ENCODE peak calls at places on chromosomes 2 and 18, in four cellular contexts. One of them, this sample, is unnamed.

GRCh38 chr2:168210898-168211570 is 36.4 kb downstream of the STK39 start:
- DNase-seq in IMR-90: peak
- DNase-seq in AG20443: peak
- DNase-seq in astrocyte of the spinal cord: peak
- DNase-seq in this sample: no peak

GRCh38 chr18:7601249-7601620 is 34.1 kb downstream of the PTPRM start:
- DNase-seq in IMR-90: peak
- DNase-seq in AG20443: no peak
- DNase-seq in astrocyte of the spinal cord: peak
- DNase-seq in this sample: no peak

GRCh38 chr2:235709124-235709813 is 215.4 kb downstream of the AGAP1 start:
- DNase-seq in AG20443: peak
- DNase-seq in IMR-90: peak
- DNase-seq in astrocyte of the spinal cord: no peak
- DNase-seq in this sample: no peak

GRCh38 chr2:39723946-39724827 is 54.9 kb downstream of the THUMPD2 start:
- DNase-seq in IMR-90: no peak
- DNase-seq in AG20443: no peak
- DNase-seq in astrocyte of the spinal cord: peak
- DNase-seq in this sample: no peak

GRCh38 chr2:48249631-48250473 is 280.1 kb upstream of the STON1 start:
- DNase-seq in astrocyte of the spinal cord: peak
- DNase-seq in AG20443: peak
- DNase-seq in IMR-90: peak
- DNase-seq in this sample: no peak

GRCh38 chr2:208186921-208187320 is 2.9 kb downstream of the C2orf80 start:
- DNase-seq in astrocyte of the spinal cord: no peak
- DNase-seq in AG20443: no peak
- DNase-seq in IMR-90: no peak
- DNase-seq in this sample: no peak

GRCh38 chr2:205879362-205879761 is 197.1 kb downstream of the NRP2 start:
- DNase-seq in IMR-90: no peak
- DNase-seq in astrocyte of the spinal cord: no peak
- DNase-seq in AG20443: no peak
- DNase-seq in this sample: no peak

GRCh38 chr2:196597531-196597930 is 42.0 kb upstream of the CCDC150 start:
- DNase-seq in astrocyte of the spinal cord: no peak
- DNase-seq in IMR-90: peak
- DNase-seq in AG20443: no peak
- DNase-seq in this sample: no peak

GRCh38 chr2:20609349-20609994 is 41.4 kb downstream of the HS1BP3 start:
- DNase-seq in AG20443: peak
- DNase-seq in IMR-90: peak
- DNase-seq in astrocyte of the spinal cord: peak
- DNase-seq in this sample: no peak

GRCh38 chr18:12278153-12278764 is 24.1 kb downstream of the CIDEA start:
- DNase-seq in IMR-90: peak
- DNase-seq in AG20443: no peak
- DNase-seq in astrocyte of the spinal cord: no peak
- DNase-seq in this sample: no peak

GRCh38 chr2:136235451-136236418 is 117.8 kb upstream of the CXCR4 start:
- DNase-seq in IMR-90: peak
- DNase-seq in AG20443: peak
- DNase-seq in astrocyte of the spinal cord: peak
- DNase-seq in this sample: no peak

GRCh38 chr18:79395761-79396404 is at the start of gene NFATC1:
- DNase-seq in IMR-90: peak
- DNase-seq in AG20443: peak
- DNase-seq in astrocyte of the spinal cord: peak
- DNase-seq in this sample: peak

GRCh38 chr2:84919885-84920580 is 14.6 kb downstream of the TMSB10 start:
- DNase-seq in IMR-90: peak
- DNase-seq in AG20443: peak
- DNase-seq in astrocyte of the spinal cord: peak
- DNase-seq in this sample: no peak

GRCh38 chr2:64487256-64488049 is 33.5 kb downstream of the LGALSL start:
- DNase-seq in astrocyte of the spinal cord: no peak
- DNase-seq in IMR-90: no peak
- DNase-seq in AG20443: peak
- DNase-seq in this sample: no peak

GRCh38 chr2:69781321-69782248 is 39.7 kb downstream of the ANXA4 start:
- DNase-seq in astrocyte of the spinal cord: no peak
- DNase-seq in IMR-90: no peak
- DNase-seq in AG20443: no peak
- DNase-seq in this sample: no peak

GRCh38 chr2:107419191-107419590 is 407.5 kb upstream of the RGPD4 start:
- DNase-seq in IMR-90: no peak
- DNase-seq in AG20443: no peak
- DNase-seq in astrocyte of the spinal cord: no peak
- DNase-seq in this sample: no peak

GRCh38 chr2:7060602-7061435 is 143.6 kb downstream of the RNF144A start:
- DNase-seq in astrocyte of the spinal cord: no peak
- DNase-seq in IMR-90: no peak
- DNase-seq in AG20443: no peak
- DNase-seq in this sample: no peak

GRCh38 chr2:60554649-60555065 is 1.2 kb upstream of the BCL11A start:
- DNase-seq in astrocyte of the spinal cord: no peak
- DNase-seq in IMR-90: no peak
- DNase-seq in AG20443: no peak
- DNase-seq in this sample: no peak

GRCh38 chr18:57243624-57244179 is 96.8 kb downstream of the BOD1L2 start:
- DNase-seq in astrocyte of the spinal cord: no peak
- DNase-seq in AG20443: no peak
- DNase-seq in IMR-90: no peak
- DNase-seq in this sample: no peak